ENCODE peak calls at places on chromosomes 1 and 21, in seven cellular contexts. A, Y, G, H, X, P and W are unnamed samples. For H3K4me1, the result is how much of the 10 kb centered on the place peaks cover.

GRCh38 chr1:24955161-24955560 is 25.1 kb upstream of the RUNX3 start:
- DNase-seq in A (no peak), Y (no peak), G (no peak), H (no peak), X (no peak), P (no peak), W (peak)

GRCh38 chr1:33074193-33074945 is 6.6 kb upstream of the AZIN2 start:
- DNase-seq in A (no peak), Y (no peak), G (no peak), H (no peak), X (no peak), P (no peak), W (no peak)

GRCh38 chr1:8015809-8016165 is 10.3 kb downstream of the ERRFI1 start:
- DNase-seq in A (no peak), Y (no peak), G (peak), H (no peak), X (no peak), P (peak), W (no peak)

GRCh38 chr1:161037661-161038522 is 872 bp downstream of the TSTD1 start:
- DNase-seq in A (peak), Y (no peak), G (peak), H (no peak), X (no peak), P (peak), W (no peak)

GRCh38 chr1:229627003-229627402 is 956 bp downstream of the URB2 start:
- DNase-seq in A (no peak), Y (no peak), G (no peak), H (no peak), X (no peak), P (no peak), W (no peak)

GRCh38 chr1:242839101-242839500 is 314.6 kb upstream of the PLD5 start:
- DNase-seq in A (no peak), Y (no peak), G (no peak), H (no peak), X (no peak), P (no peak), W (no peak)

GRCh38 chr1:156196445-156196844 is 2.5 kb downstream of the SLC25A44 start:
- DNase-seq in A (no peak), Y (no peak), G (no peak), H (no peak), X (no peak), P (no peak), W (peak)

GRCh38 chr1:226349801-226350503 is 41.0 kb upstream of the LIN9 start:
- DNase-seq in A (no peak), Y (peak), G (no peak), H (no peak), X (no peak), P (peak), W (no peak)

GRCh38 chr21:20215959-20216358 is 782.2 kb upstream of the NCAM2 start:
- DNase-seq in A (no peak), Y (no peak), G (no peak), H (no peak), X (no peak), P (no peak), W (no peak)

GRCh38 chr1:246427611-246428010 is 79.5 kb downstream of the SMYD3 start:
- DNase-seq in A (no peak), Y (no peak), G (no peak), H (no peak), X (no peak), P (no peak), W (no peak)

GRCh38 chr1:23790696-23791433 is at the start of gene LYPLA2:
- DNase-seq in A (peak), Y (peak), G (peak), H (no peak), X (peak), P (peak), W (peak)
- TF ChIP-seq POLR2A in A (no peak), Y (no peak), G (peak), H (peak), X (peak), P (peak), W (peak)

DNA sequence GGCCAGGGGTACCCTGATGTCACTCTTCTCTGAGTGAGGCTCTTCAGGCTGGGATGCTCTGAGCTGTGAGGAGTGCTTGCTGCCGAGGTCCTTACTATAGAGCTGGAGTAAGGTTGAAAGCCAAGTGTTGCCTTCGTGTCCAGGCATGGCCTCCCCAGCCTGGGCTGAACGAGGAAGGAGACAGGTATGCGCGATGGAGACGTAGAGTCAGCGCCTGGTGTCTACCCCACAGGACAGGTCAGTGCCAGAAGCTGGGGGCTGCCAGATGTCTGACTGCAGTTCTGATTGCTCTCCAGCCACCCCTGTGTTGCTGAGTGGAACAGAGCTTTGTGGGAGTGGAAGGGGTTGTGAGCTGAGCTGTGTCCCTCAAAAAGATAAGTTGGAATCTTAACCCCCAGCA is 135.8 kb upstream of the AJAP1 start:
- DNase-seq in A (no peak), Y (no peak), G (no peak), H (no peak), X (no peak), P (no peak), W (no peak)
- H3K4me1 ChIP-seq in A (under half), Y (under half), G (under half), H (under half), X (under half), P (under half), W (under half)

GRCh38 chr1:212560933-212561460 is 47.6 kb upstream of the ATF3 start:
- DNase-seq in A (no peak), Y (no peak), G (no peak), H (no peak), X (no peak), P (no peak), W (no peak)
- H3K4me3 ChIP-seq in A (no peak), Y (no peak), G (no peak), H (no peak), X (no peak), P (no peak), W (no peak)

DNA sequence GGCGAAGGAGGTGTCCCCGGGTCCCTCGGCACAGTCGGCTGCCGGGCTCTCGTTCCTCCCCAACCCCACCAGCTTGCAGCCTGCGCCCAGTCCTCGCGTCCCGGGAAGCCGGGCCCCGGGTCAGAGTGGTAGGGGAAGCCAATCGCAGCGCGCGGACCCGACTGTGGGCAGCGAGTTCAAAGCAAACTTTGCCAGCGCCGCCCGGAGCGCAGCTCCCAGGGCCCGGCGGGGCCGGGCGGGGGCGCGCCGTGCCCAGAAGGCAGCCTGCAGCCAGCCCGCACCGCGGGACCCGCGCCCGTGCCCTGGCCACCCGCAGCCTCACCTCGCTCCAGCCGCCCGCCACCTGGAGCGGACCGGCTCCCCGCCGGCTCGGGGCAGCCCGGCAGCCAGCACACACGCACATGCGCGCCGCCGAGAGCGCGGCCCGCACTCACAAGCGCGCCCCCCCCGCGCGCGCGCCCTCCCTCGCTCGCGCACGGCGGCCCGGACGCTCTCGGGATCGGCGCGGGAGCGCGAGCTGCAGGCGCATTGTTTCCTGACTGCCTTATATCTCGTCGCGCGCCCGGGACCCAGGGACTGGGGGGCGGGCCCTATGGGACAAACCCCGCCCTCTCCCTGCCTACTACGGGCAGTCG is at the start of gene MYCL:
- DNase-seq in A (peak), Y (peak), G (peak), H (no peak), X (peak), P (peak), W (peak)
- TF ChIP-seq POLR2A in A (no peak), Y (no peak), G (peak), H (peak), X (no peak), P (no peak), W (peak)

DNA sequence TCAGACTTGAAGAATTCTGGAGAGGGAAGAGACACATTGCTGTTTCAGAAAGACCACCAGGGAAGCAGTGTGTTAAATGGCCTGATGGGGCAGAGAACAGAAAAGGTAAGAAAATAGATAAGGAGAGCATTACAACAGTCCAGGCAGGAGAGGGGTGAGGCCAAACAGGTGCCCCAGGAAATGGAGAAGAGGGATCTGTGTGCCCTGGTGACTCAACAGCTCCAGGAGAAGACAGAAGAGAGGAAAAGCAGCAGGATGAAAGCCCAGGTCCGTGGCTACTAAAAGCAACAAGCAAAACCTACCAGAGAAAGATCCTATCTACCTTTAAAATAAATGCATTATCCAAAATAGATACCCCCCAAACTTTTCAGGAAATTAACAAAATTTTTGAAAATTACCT is 9.2 kb downstream of the TP53BP2 start:
- DNase-seq in A (no peak), Y (no peak), G (no peak), H (no peak), X (no peak), P (no peak), W (no peak)
- H3K4me1 ChIP-seq in A (under half), Y (under half), G (under half), H (under half), X (half or more), P (under half), W (under half)

DNA sequence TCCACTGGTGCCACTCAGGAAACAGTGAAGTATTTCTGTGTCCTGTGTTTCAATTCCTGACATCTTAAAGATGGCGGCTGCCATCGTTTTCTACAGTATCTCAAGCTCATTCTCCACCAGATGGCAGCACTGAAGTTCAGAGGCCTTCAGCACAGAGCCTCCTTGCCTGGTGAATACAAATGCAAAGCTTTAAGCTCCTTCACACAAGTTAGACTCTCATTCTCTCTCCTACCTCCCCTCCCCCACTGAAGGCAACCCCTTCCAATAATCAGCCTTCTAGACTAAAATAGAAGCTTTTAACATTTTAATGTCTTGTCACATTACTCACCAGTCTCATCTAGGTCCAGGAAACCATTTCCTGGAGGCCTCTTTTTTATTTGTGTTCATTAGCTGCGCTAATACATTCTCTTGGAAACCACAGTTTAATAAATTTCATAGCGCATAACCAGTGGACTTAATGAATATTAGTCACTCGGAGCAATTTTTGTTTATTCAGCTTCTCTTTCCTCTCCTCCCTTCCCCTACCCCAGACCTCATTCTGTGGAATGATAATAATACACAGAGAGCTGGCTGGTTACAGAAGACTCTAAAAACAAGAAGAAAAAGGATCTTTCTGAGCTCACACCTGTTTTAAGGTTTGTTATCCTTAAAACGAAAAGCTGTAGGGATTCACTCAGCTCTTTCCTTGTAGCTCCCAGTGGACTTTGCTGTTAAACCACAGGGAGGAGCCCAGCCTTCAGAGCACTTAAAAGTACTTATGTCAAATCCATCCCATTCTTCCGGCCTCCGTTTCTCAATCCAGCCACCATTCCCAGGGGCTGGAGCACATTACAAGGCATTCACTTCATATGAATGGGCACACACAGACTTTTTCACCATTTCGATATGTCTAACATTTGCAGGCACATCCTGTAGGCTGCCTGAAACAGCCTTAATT is 384.9 kb downstream of the HLX start:
- DNase-seq in A (no peak), Y (peak), G (peak), H (peak), X (peak), P (no peak), W (peak)
- H3K4me3 ChIP-seq in A (no peak), Y (no peak), G (no peak), H (no peak), X (peak), P (no peak), W (no peak)

GRCh38 chr1:185514296-185514695 is 197.3 kb upstream of the IVNS1ABP start:
- DNase-seq in A (no peak), Y (no peak), G (no peak), H (no peak), X (no peak), P (no peak), W (no peak)

GRCh38 chr1:185517808-185518419 is 200.9 kb upstream of the IVNS1ABP start:
- DNase-seq in A (no peak), Y (no peak), G (no peak), H (no peak), X (no peak), P (no peak), W (no peak)

DNA sequence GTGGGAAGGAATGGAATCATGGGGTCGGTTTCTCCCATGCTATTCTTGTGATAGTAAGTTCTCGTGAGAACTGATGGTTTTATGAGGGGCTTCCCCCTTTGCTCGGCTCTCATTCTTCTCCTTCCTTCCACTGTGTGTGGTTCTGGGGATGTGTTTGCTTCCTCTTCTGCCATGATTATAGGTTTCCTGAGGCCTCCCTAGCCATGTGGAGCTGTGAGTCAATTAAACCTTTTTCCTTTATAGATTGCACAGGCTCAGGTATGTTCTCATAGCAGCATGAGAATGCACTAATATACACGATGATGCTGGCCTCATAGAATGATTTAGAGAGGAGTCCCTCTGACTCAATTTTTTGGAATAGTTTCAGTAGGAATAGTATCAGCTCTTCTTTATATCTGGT is 195.4 kb upstream of the IVNS1ABP start:
- DNase-seq in A (no peak), Y (no peak), G (no peak), H (no peak), X (no peak), P (no peak), W (no peak)
- TF ChIP-seq POLR2A in A (no peak), Y (no peak), G (no peak), H (no peak), X (no peak), P (no peak), W (no peak)

GRCh38 chr1:154423303-154423987 is 18.3 kb downstream of the IL6R start:
- DNase-seq in A (no peak), Y (no peak), G (no peak), H (no peak), X (no peak), P (no peak), W (no peak)
- H3K4me1 ChIP-seq in A (under half), Y (half or more), G (half or more), H (under half), X (half or more), P (under half), W (half or more)